ENCODE peak calls at places on chromosomes 3 and 15, in six cellular contexts. One of them, this sample, is unnamed.

GRCh38 chr3:105365171-105365535 is 1.6 kb upstream of the ALCAM start:
- DNase-seq in heart right ventricle: no peak
- DNase-seq in kidney epithelial cell: no peak
- DNase-seq in SK-N-SH: no peak
- DNase-seq in right lobe of liver: no peak
- DNase-seq in CD8-positive, alpha-beta T cell: no peak
- DNase-seq in this sample: no peak

GRCh38 chr3:170977911-170978310 is 48.6 kb downstream of the SLC2A2 start:
- DNase-seq in kidney epithelial cell: no peak
- DNase-seq in right lobe of liver: no peak
- DNase-seq in SK-N-SH: no peak
- DNase-seq in heart right ventricle: no peak
- DNase-seq in CD8-positive, alpha-beta T cell: no peak
- DNase-seq in this sample: no peak

GRCh38 chr3:188212308-188212969 is 58.5 kb downstream of the LPP start:
- DNase-seq in SK-N-SH: no peak
- DNase-seq in kidney epithelial cell: peak; percentile 96
- DNase-seq in heart right ventricle: no peak
- DNase-seq in right lobe of liver: no peak
- DNase-seq in CD8-positive, alpha-beta T cell: no peak
- DNase-seq in this sample: no peak

GRCh38 chr15:76035593-76035992 is 23.4 kb upstream of the NRG4 start:
- DNase-seq in CD8-positive, alpha-beta T cell: no peak
- DNase-seq in heart right ventricle: no peak
- DNase-seq in kidney epithelial cell: no peak
- DNase-seq in SK-N-SH: no peak
- DNase-seq in right lobe of liver: no peak
- DNase-seq in this sample: no peak

GRCh38 chr15:100020181-100020580 is 286.9 kb upstream of the LYSMD4 start:
- DNase-seq in heart right ventricle: no peak
- DNase-seq in right lobe of liver: no peak
- DNase-seq in CD8-positive, alpha-beta T cell: no peak
- DNase-seq in kidney epithelial cell: no peak
- DNase-seq in SK-N-SH: no peak
- DNase-seq in this sample: no peak

GRCh38 chr3:10945683-10946287 is 46.8 kb upstream of the SLC6A1 start:
- DNase-seq in right lobe of liver: peak; percentile 58
- DNase-seq in SK-N-SH: peak; percentile 92
- DNase-seq in heart right ventricle: peak; percentile 69
- DNase-seq in kidney epithelial cell: no peak
- DNase-seq in CD8-positive, alpha-beta T cell: peak; percentile 4
- DNase-seq in this sample: peak; percentile 18

GRCh38 chr15:27175479-27176153 is 204.6 kb downstream of the GABRG3 start:
- DNase-seq in CD8-positive, alpha-beta T cell: no peak
- DNase-seq in SK-N-SH: no peak
- DNase-seq in right lobe of liver: no peak
- DNase-seq in kidney epithelial cell: no peak
- DNase-seq in heart right ventricle: no peak
- DNase-seq in this sample: no peak

GRCh38 chr3:49007771-49008528 is 759 bp downstream of the WDR6 start:
- DNase-seq in right lobe of liver: peak; percentile 88
- DNase-seq in heart right ventricle: peak; percentile 91
- DNase-seq in SK-N-SH: peak; percentile 92
- DNase-seq in kidney epithelial cell: no peak
- DNase-seq in CD8-positive, alpha-beta T cell: peak; percentile 87
- DNase-seq in this sample: peak; percentile 88

GRCh38 chr3:155701882-155702465 is 42.9 kb downstream of the PLCH1 start:
- DNase-seq in CD8-positive, alpha-beta T cell: no peak
- DNase-seq in right lobe of liver: no peak
- DNase-seq in kidney epithelial cell: peak; percentile 25
- DNase-seq in heart right ventricle: no peak
- DNase-seq in SK-N-SH: peak; percentile 43
- DNase-seq in this sample: no peak

GRCh38 chr15:100525894-100526512 is 2.7 kb downstream of the CERS3 start:
- DNase-seq in CD8-positive, alpha-beta T cell: no peak
- DNase-seq in right lobe of liver: peak; percentile 90
- DNase-seq in SK-N-SH: no peak
- DNase-seq in heart right ventricle: peak; percentile 63
- DNase-seq in kidney epithelial cell: no peak
- DNase-seq in this sample: no peak

GRCh38 chr3:118011910-118012309 is 1022.7 kb downstream of the IGSF11 start:
- DNase-seq in SK-N-SH: no peak
- DNase-seq in right lobe of liver: no peak
- DNase-seq in CD8-positive, alpha-beta T cell: no peak
- DNase-seq in kidney epithelial cell: no peak
- DNase-seq in heart right ventricle: no peak
- DNase-seq in this sample: no peak

GRCh38 chr3:43180027-43180426 is 74.1 kb upstream of the POMGNT2 start:
- DNase-seq in CD8-positive, alpha-beta T cell: peak; percentile 27
- DNase-seq in heart right ventricle: no peak
- DNase-seq in SK-N-SH: no peak
- DNase-seq in right lobe of liver: no peak
- DNase-seq in kidney epithelial cell: no peak
- DNase-seq in this sample: peak; percentile 21

GRCh38 chr15:95192923-95193322 is 961.6 kb downstream of the MCTP2 start:
- DNase-seq in right lobe of liver: no peak
- DNase-seq in CD8-positive, alpha-beta T cell: no peak
- DNase-seq in SK-N-SH: no peak
- DNase-seq in heart right ventricle: no peak
- DNase-seq in kidney epithelial cell: no peak
- DNase-seq in this sample: no peak

GRCh38 chr3:1848935-1849334 is 249.7 kb upstream of the CNTN4 start:
- DNase-seq in kidney epithelial cell: no peak
- DNase-seq in heart right ventricle: no peak
- DNase-seq in SK-N-SH: no peak
- DNase-seq in CD8-positive, alpha-beta T cell: no peak
- DNase-seq in right lobe of liver: no peak
- DNase-seq in this sample: no peak

GRCh38 chr3:83065861-83066260 is 1304.4 kb upstream of the GBE1 start:
- DNase-seq in SK-N-SH: no peak
- DNase-seq in heart right ventricle: no peak
- DNase-seq in right lobe of liver: no peak
- DNase-seq in CD8-positive, alpha-beta T cell: no peak
- DNase-seq in kidney epithelial cell: no peak
- DNase-seq in this sample: no peak

GRCh38 chr3:157128771-157129671 is 30.9 kb downstream of the CCNL1 start:
- DNase-seq in heart right ventricle: peak; percentile 22
- DNase-seq in SK-N-SH: no peak
- DNase-seq in kidney epithelial cell: no peak
- DNase-seq in right lobe of liver: no peak
- DNase-seq in CD8-positive, alpha-beta T cell: peak; percentile 34
- DNase-seq in this sample: peak; percentile 34

GRCh38 chr15:77584201-77584600 is 48.5 kb downstream of the LINGO1 start:
- DNase-seq in right lobe of liver: no peak
- DNase-seq in SK-N-SH: no peak
- DNase-seq in heart right ventricle: no peak
- DNase-seq in kidney epithelial cell: no peak
- DNase-seq in CD8-positive, alpha-beta T cell: no peak
- DNase-seq in this sample: no peak

GRCh38 chr3:134453631-134454030 is 32.2 kb downstream of the ANAPC13 start:
- DNase-seq in heart right ventricle: no peak
- DNase-seq in CD8-positive, alpha-beta T cell: no peak
- DNase-seq in SK-N-SH: peak; percentile 20
- DNase-seq in kidney epithelial cell: no peak
- DNase-seq in right lobe of liver: no peak
- DNase-seq in this sample: no peak

GRCh38 chr3:165545059-165545458 is 292.2 kb downstream of the BCHE start:
- DNase-seq in kidney epithelial cell: no peak
- DNase-seq in heart right ventricle: no peak
- DNase-seq in CD8-positive, alpha-beta T cell: no peak
- DNase-seq in SK-N-SH: no peak
- DNase-seq in right lobe of liver: no peak
- DNase-seq in this sample: no peak

GRCh38 chr15:88262064-88262463 is 5.5 kb upstream of the NTRK3 start:
- DNase-seq in kidney epithelial cell: no peak
- DNase-seq in SK-N-SH: no peak
- DNase-seq in right lobe of liver: no peak
- DNase-seq in CD8-positive, alpha-beta T cell: no peak
- DNase-seq in heart right ventricle: no peak
- DNase-seq in this sample: no peak

GRCh38 chr3:150588027-150588830 is 14.9 kb upstream of the SELENOT start:
- DNase-seq in heart right ventricle: peak; percentile 46
- DNase-seq in CD8-positive, alpha-beta T cell: no peak
- DNase-seq in kidney epithelial cell: no peak
- DNase-seq in SK-N-SH: no peak
- DNase-seq in right lobe of liver: no peak
- DNase-seq in this sample: no peak

GRCh38 chr3:127448161-127448561 is 142.4 kb downstream of the TPRA1 start:
- DNase-seq in right lobe of liver: peak; percentile 25
- DNase-seq in kidney epithelial cell: no peak
- DNase-seq in SK-N-SH: peak; percentile 52
- DNase-seq in CD8-positive, alpha-beta T cell: no peak
- DNase-seq in heart right ventricle: no peak
- DNase-seq in this sample: no peak
- TF ChIP-seq CTCF in right lobe of liver: no peak
- TF ChIP-seq CTCF in kidney epithelial cell: no peak
- TF ChIP-seq CTCF in SK-N-SH: no peak
- TF ChIP-seq CTCF in CD8-positive, alpha-beta T cell: no peak
- TF ChIP-seq CTCF in heart right ventricle: peak; percentile 27
- TF ChIP-seq CTCF in this sample: no peak

GRCh38 chr3:123471106-123471505 is 22.2 kb upstream of the ADCY5 start:
- DNase-seq in CD8-positive, alpha-beta T cell: no peak
- DNase-seq in heart right ventricle: no peak
- DNase-seq in kidney epithelial cell: no peak
- DNase-seq in SK-N-SH: no peak
- DNase-seq in right lobe of liver: no peak
- DNase-seq in this sample: no peak

GRCh38 chr3:123464211-123464610 is 15.3 kb upstream of the ADCY5 start:
- DNase-seq in kidney epithelial cell: no peak
- DNase-seq in SK-N-SH: no peak
- DNase-seq in CD8-positive, alpha-beta T cell: no peak
- DNase-seq in right lobe of liver: no peak
- DNase-seq in heart right ventricle: no peak
- DNase-seq in this sample: no peak

GRCh38 chr3:123469323-123469995 is 20.6 kb upstream of the ADCY5 start:
- DNase-seq in right lobe of liver: no peak
- DNase-seq in kidney epithelial cell: no peak
- DNase-seq in SK-N-SH: no peak
- DNase-seq in heart right ventricle: no peak
- DNase-seq in CD8-positive, alpha-beta T cell: no peak
- DNase-seq in this sample: no peak

GRCh38 chr3:123467051-123467450 is 18.2 kb upstream of the ADCY5 start:
- DNase-seq in CD8-positive, alpha-beta T cell: no peak
- DNase-seq in SK-N-SH: no peak
- DNase-seq in heart right ventricle: no peak
- DNase-seq in kidney epithelial cell: peak; percentile 5
- DNase-seq in right lobe of liver: no peak
- DNase-seq in this sample: no peak
- H3K27me3 ChIP-seq in CD8-positive, alpha-beta T cell: no peaks in the 10 kb centered on the region
- H3K27me3 ChIP-seq in SK-N-SH: peaks cover 29% of the 10 kb centered on the region
- H3K27me3 ChIP-seq in heart right ventricle: no peaks in the 10 kb centered on the region
- H3K27me3 ChIP-seq in kidney epithelial cell: peaks cover 7% of the 10 kb centered on the region
- H3K27me3 ChIP-seq in right lobe of liver: no peaks in the 10 kb centered on the region
- H3K27me3 ChIP-seq in this sample: no peaks in the 10 kb centered on the region

GRCh38 chr3:119783255-119783654 is 1.4 kb downstream of the NR1I2 start:
- DNase-seq in heart right ventricle: no peak
- DNase-seq in right lobe of liver: no peak
- DNase-seq in kidney epithelial cell: no peak
- DNase-seq in SK-N-SH: no peak
- DNase-seq in CD8-positive, alpha-beta T cell: no peak
- DNase-seq in this sample: no peak

GRCh38 chr3:119782435-119782834 is 534 bp downstream of the NR1I2 start:
- DNase-seq in kidney epithelial cell: no peak
- DNase-seq in SK-N-SH: no peak
- DNase-seq in right lobe of liver: peak; percentile 42
- DNase-seq in CD8-positive, alpha-beta T cell: no peak
- DNase-seq in heart right ventricle: no peak
- DNase-seq in this sample: no peak

GRCh38 chr3:119779731-119780383 is 2.0 kb upstream of the NR1I2 start:
- DNase-seq in heart right ventricle: no peak
- DNase-seq in SK-N-SH: no peak
- DNase-seq in kidney epithelial cell: no peak
- DNase-seq in right lobe of liver: no peak
- DNase-seq in CD8-positive, alpha-beta T cell: no peak
- DNase-seq in this sample: no peak

GRCh38 chr3:119783883-119784282 is 2.0 kb downstream of the NR1I2 start:
- DNase-seq in kidney epithelial cell: no peak
- DNase-seq in SK-N-SH: no peak
- DNase-seq in heart right ventricle: no peak
- DNase-seq in right lobe of liver: peak; percentile 44
- DNase-seq in CD8-positive, alpha-beta T cell: no peak
- DNase-seq in this sample: no peak

DNA sequence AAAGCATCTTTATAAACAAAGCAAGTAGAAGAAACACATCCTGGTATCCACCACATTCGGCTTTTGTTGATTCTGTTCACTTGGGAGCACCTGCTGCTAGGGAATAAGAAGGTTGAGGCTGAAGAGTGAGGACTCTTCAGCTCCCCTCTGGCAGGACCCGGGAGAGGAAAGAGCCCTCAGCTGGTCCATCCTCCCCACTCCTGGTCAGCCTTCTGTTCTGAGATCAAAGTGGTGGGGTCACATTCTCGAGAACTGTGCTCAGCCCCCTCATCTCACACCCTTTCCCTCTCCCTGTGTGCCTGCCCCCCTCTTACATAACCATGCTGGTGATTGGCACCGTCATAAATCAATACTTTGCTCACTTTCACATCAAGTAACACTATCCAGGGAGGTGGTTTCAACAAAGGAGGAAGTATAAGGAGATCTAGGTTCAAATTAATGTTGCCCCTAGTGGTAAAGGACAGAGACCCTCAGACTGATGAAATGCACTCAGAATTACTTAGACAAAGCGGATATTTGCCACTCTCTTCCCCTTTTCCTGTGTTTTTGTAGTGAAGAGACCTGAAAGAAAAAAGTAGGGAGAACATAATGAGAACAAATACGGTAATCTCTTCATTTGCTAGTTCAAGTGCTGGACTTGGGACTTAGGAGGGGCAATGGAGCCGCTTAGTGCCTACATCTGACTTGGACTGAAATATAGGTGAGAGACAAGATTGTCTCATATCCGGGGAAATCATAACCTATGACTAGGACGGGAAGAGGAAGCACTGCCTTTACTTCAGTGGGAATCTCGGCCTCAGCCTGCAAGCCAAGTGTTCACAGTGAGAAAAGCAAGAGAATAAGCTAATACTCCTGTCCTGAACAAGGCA is at the start of gene NR1I2:
- DNase-seq in right lobe of liver: peak; percentile 68
- DNase-seq in CD8-positive, alpha-beta T cell: no peak
- DNase-seq in kidney epithelial cell: no peak
- DNase-seq in SK-N-SH: no peak
- DNase-seq in heart right ventricle: no peak
- DNase-seq in this sample: no peak
- TF ChIP-seq CTCF in right lobe of liver: no peak
- TF ChIP-seq CTCF in CD8-positive, alpha-beta T cell: no peak
- TF ChIP-seq CTCF in kidney epithelial cell: no peak
- TF ChIP-seq CTCF in SK-N-SH: no peak
- TF ChIP-seq CTCF in heart right ventricle: no peak
- TF ChIP-seq CTCF in this sample: no peak

GRCh38 chr15:70133296-70133695 is 35.6 kb upstream of the TLE3 start:
- DNase-seq in kidney epithelial cell: no peak
- DNase-seq in CD8-positive, alpha-beta T cell: no peak
- DNase-seq in right lobe of liver: peak; percentile 89
- DNase-seq in heart right ventricle: no peak
- DNase-seq in SK-N-SH: no peak
- DNase-seq in this sample: no peak
- H3K27me3 ChIP-seq in kidney epithelial cell: peaks cover 7% of the 10 kb centered on the region
- H3K27me3 ChIP-seq in CD8-positive, alpha-beta T cell: no peaks in the 10 kb centered on the region
- H3K27me3 ChIP-seq in right lobe of liver: no peaks in the 10 kb centered on the region
- H3K27me3 ChIP-seq in heart right ventricle: no peaks in the 10 kb centered on the region
- H3K27me3 ChIP-seq in SK-N-SH: no peaks in the 10 kb centered on the region
- H3K27me3 ChIP-seq in this sample: no peaks in the 10 kb centered on the region

GRCh38 chr3:159897331-159898075 is 91.1 kb upstream of the IL12A start:
- DNase-seq in SK-N-SH: peak; percentile 21
- DNase-seq in kidney epithelial cell: no peak
- DNase-seq in right lobe of liver: no peak
- DNase-seq in CD8-positive, alpha-beta T cell: no peak
- DNase-seq in heart right ventricle: no peak
- DNase-seq in this sample: no peak
- TF ChIP-seq CTCF in SK-N-SH: no peak
- TF ChIP-seq CTCF in kidney epithelial cell: no peak
- TF ChIP-seq CTCF in right lobe of liver: no peak
- TF ChIP-seq CTCF in CD8-positive, alpha-beta T cell: no peak
- TF ChIP-seq CTCF in heart right ventricle: no peak
- TF ChIP-seq CTCF in this sample: no peak